ENCODE peak calls at places on chromosomes 4 and X, in four cellular contexts. L is left ventricle myocardium inferior, J is hepatocyte, E is colonic mucosa. T is an unnamed sample.
A peak's percentile ranks its signal among the peaks of the same experiment; 100 is the strongest.

GRCh38 chr4:10160280-10160856 is 43.8 kb upstream of the WDR1 start:
- DNase-seq in L (no peak), J (peak; percentile 42), E (no peak), T (no peak)

GRCh38 chrX:112746812-112747630 is 67.3 kb upstream of the LHFPL1 start:
- DNase-seq in L (no peak), J (peak; percentile 36), E (no peak), T (no peak)

GRCh38 chrX:54208531-54208930 is 25.5 kb upstream of the FAM120C start:
- DNase-seq in L (no peak), J (no peak), E (no peak), T (no peak)

GRCh38 chr4:2696423-2696822 is 59.7 kb downstream of the TNIP2 start:
- DNase-seq in L (no peak), J (no peak), E (no peak), T (no peak)

GRCh38 chrX:134603806-134604700 is 54.2 kb downstream of the PLAC1 start:
- DNase-seq in L (no peak), J (no peak), E (no peak), T (no peak)

GRCh38 chr4:169530048-169530447 is 82.3 kb downstream of the NEK1 start:
- DNase-seq in L (no peak), J (no peak), E (no peak), T (no peak)

GRCh38 chrX:140172401-140172800 is 207.1 kb upstream of the CXorf66 start:
- DNase-seq in L (no peak), J (no peak), E (no peak), T (no peak)

GRCh38 chrX:105273326-105273725 is 52.8 kb upstream of the TEX13A start:
- DNase-seq in L (no peak), J (no peak), E (no peak), T (no peak)

GRCh38 chr4:80305466-80305865 is 30.1 kb upstream of the CFAP299 start:
- DNase-seq in L (no peak), J (no peak), E (no peak), T (no peak)

GRCh38 chr4:137608085-137608484 is 75.8 kb upstream of the PCDH18 start:
- DNase-seq in L (no peak), J (peak; percentile 8), E (no peak), T (no peak)
- H3K4me1 ChIP-seq in L (no peaks in the 10 kb centered on the region), J (no peaks in the 10 kb centered on the region), E (no peaks in the 10 kb centered on the region), T (no peaks in the 10 kb centered on the region)

GRCh38 chrX:110089656-110090404 is 86.9 kb downstream of the TMEM164 start:
- DNase-seq in L (no peak), J (no peak), E (no peak), T (no peak)

GRCh38 chrX:110082156-110082555 is 79.2 kb downstream of the TMEM164 start:
- DNase-seq in L (no peak), J (no peak), E (no peak), T (no peak)

GRCh38 chrX:110086916-110087484 is 84.1 kb downstream of the TMEM164 start:
- DNase-seq in L (no peak), J (peak; percentile 64), E (no peak), T (no peak)

GRCh38 chrX:110087485-110088356 is 84.8 kb downstream of the TMEM164 start:
- DNase-seq in L (no peak), J (peak; percentile 50), E (no peak), T (no peak)

DNA sequence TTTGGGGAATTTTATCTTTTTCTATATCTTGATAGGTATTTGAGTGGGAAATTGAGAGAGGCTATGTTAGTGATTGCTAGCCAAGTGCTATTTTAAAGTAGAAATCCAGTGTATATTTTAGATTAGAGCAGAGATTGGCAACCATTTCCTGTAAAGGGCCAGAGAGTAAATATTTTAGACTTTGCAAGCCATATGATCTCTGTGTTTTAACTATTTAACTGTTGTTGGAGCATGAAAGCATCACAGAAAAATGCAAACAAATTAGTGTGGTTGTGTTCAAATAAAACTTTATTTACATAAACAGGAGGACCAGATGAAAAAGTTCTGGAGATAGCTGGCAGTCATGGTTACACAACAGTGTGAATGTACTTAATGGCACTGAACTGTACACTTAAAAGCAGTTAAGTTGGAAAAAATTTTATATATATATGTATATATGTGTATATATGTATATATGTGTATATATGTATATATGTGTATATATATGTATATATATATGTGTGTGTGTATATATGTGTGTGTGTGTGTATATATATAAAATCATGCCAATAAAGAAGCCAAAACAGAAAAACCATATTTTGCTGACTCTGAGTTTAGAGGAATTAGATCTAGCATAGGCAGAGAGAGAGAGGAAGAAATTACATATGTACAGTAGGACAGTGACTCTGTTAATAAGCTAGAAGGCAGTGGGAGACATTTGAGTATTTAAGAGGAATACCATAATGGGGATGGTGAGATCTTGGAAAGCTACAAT is 83.4 kb downstream of the TMEM164 start:
- DNase-seq in L (no peak), J (no peak), E (no peak), T (no peak)
- H3K27ac ChIP-seq in L (peak overlapping the region; percentile 16), J (peak overlapping the region; percentile 70), E (no peak overlapping the region), T (no peak overlapping the region)

DNA sequence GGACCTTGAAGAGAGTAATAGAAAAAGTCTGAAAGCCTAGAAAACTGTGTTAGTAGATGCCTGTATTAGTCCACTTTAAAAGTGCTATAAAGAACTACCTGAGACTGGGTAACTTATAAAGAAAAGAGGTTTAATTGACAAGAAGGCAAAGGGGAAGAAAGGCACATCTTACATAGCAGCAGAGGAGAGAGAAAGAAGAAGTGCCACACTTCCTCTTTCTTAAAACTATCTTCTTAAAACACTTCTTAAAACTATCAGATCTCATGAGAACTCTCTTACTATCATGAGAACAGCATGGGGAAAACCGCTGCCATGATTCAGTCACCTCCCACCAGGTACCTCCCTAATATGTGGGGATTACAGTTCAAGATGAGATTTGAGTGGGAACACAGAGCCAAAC is 18.8 kb upstream of the COL25A1 start:
- DNase-seq in L (no peak), J (no peak), E (no peak), T (no peak)
- H3K4me1 ChIP-seq in L (no peaks in the 10 kb centered on the region), J (no peaks in the 10 kb centered on the region), E (no peaks in the 10 kb centered on the region), T (no peaks in the 10 kb centered on the region)

GRCh38 chrX:13463608-13464007 is 105.8 kb upstream of the EGFL6 start:
- DNase-seq in L (peak; percentile 38), J (peak; percentile 79), E (peak; percentile 37), T (no peak)
- H3K27ac ChIP-seq in L (peak overlapping the region; percentile 67), J (peak overlapping the region; percentile 80), E (no peak overlapping the region), T (no peak overlapping the region)

GRCh38 chr4:7874838-7875237 is 64.8 kb downstream of the AFAP1 start:
- DNase-seq in L (no peak), J (no peak), E (no peak), T (no peak)

GRCh38 chr4:7876096-7876993 is 63.3 kb downstream of the AFAP1 start:
- DNase-seq in L (no peak), J (no peak), E (no peak), T (peak; percentile 63)

GRCh38 chr4:7872264-7872771 is 67.3 kb downstream of the AFAP1 start:
- DNase-seq in L (no peak), J (peak; percentile 19), E (no peak), T (no peak)

GRCh38 chr4:7871356-7871755 is 68.3 kb downstream of the AFAP1 start:
- DNase-seq in L (no peak), J (no peak), E (no peak), T (no peak)

DNA sequence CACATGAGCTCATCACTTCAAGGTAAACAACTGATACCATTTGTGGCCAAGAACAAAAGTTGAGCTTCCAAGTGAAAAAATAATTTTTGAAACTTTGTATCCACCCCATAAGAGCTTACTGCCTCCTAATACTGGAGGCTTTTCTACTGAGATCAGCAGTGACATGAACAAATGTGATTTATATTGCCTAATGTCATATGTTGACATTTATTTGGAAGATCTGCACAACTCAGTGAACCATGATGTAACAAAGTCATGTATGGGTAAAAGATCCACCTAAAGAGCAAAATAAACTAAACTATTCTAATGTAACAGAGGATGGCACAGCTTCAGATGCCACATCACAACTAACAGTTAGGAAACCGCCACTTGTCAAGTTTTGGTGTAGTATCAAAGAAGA is 65.8 kb downstream of the AFAP1 start:
- DNase-seq in L (no peak), J (no peak), E (no peak), T (no peak)
- H3K4me1 ChIP-seq in L (peaks cover 51% of the 10 kb centered on the region), J (peaks cover 7% of the 10 kb centered on the region), E (no peaks in the 10 kb centered on the region), T (peaks cover 9% of the 10 kb centered on the region)

DNA sequence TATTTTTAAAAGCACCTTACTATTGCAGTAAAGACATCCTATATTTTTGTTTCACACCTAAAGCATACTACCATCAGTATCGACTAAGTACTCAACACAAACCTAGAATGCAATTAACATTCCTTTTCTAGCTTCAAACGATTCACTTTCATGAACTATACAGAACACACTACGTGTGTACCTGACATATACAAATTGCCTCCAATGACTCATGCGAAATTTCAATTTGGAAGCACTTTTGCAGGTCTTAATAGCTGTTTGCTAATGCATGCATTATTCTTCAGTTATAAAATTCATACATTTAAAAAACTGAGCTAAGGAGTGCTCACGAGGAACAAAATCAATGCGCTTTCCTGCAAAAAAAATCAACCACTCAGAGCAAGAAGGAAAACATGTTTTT is 19.7 kb upstream of the GPM6B start:
- DNase-seq in L (no peak), J (no peak), E (no peak), T (no peak)
- H3K27ac ChIP-seq in L (no peak overlapping the region), J (no peak overlapping the region), E (no peak overlapping the region), T (no peak overlapping the region)

GRCh38 chr4:145217339-145217738 is 37.0 kb upstream of the OTUD4 start:
- DNase-seq in L (no peak), J (no peak), E (no peak), T (no peak)
- H3K4me1 ChIP-seq in L (no peaks in the 10 kb centered on the region), J (no peaks in the 10 kb centered on the region), E (no peaks in the 10 kb centered on the region), T (no peaks in the 10 kb centered on the region)